ENCODE peak calls at places on chromosomes 11 and 22, in seven cellular contexts. One of them, this sample, is unnamed.
A peak's percentile ranks its signal among the peaks of the same experiment; 100 is the strongest.

GRCh38 chr11:61695917-61696316 is 15.7 kb downstream of the DAGLA start:
- DNase-seq in left ventricle myocardium inferior: peak; percentile 79
- DNase-seq in cardiac muscle cell: peak; percentile 69
- DNase-seq in MCF 10A: peak; percentile 90
- DNase-seq in T-helper 2 cell treated with Interferon-gamma antibody and Interleukin-4, amounts not matched to agents 5 μg/mL and 100 μg/mL, for 36 hours: peak; percentile 94
- DNase-seq in neuronal stem cell: no peak
- DNase-seq in psoas muscle: peak; percentile 92
- DNase-seq in this sample: peak; percentile 71

GRCh38 chr11:43833657-43834073 is 47.0 kb upstream of the ALKBH3 start:
- DNase-seq in neuronal stem cell: no peak
- DNase-seq in MCF 10A: peak; percentile 53
- DNase-seq in cardiac muscle cell: peak; percentile 75
- DNase-seq in left ventricle myocardium inferior: no peak
- DNase-seq in T-helper 2 cell treated with Interferon-gamma antibody and Interleukin-4, amounts not matched to agents 5 μg/mL and 100 μg/mL, for 36 hours: no peak
- DNase-seq in psoas muscle: no peak
- DNase-seq in this sample: peak; percentile 23

GRCh38 chr11:69335461-69336386 is 41.8 kb downstream of the MYEOV start:
- DNase-seq in neuronal stem cell: no peak
- DNase-seq in left ventricle myocardium inferior: no peak
- DNase-seq in MCF 10A: peak; percentile 50
- DNase-seq in psoas muscle: no peak
- DNase-seq in cardiac muscle cell: no peak
- DNase-seq in T-helper 2 cell treated with Interferon-gamma antibody and Interleukin-4, amounts not matched to agents 5 μg/mL and 100 μg/mL, for 36 hours: no peak
- DNase-seq in this sample: no peak

GRCh38 chr11:122342089-122342749 is 226.2 kb upstream of the BLID start:
- DNase-seq in psoas muscle: no peak
- DNase-seq in MCF 10A: peak; percentile 47
- DNase-seq in left ventricle myocardium inferior: no peak
- DNase-seq in neuronal stem cell: no peak
- DNase-seq in cardiac muscle cell: no peak
- DNase-seq in T-helper 2 cell treated with Interferon-gamma antibody and Interleukin-4, amounts not matched to agents 5 μg/mL and 100 μg/mL, for 36 hours: no peak
- DNase-seq in this sample: no peak

GRCh38 chr11:118606157-118606843 is 1.1 kb upstream of the PHLDB1 start:
- DNase-seq in psoas muscle: no peak
- DNase-seq in MCF 10A: no peak
- DNase-seq in neuronal stem cell: no peak
- DNase-seq in T-helper 2 cell treated with Interferon-gamma antibody and Interleukin-4, amounts not matched to agents 5 μg/mL and 100 μg/mL, for 36 hours: no peak
- DNase-seq in cardiac muscle cell: peak; percentile 40
- DNase-seq in left ventricle myocardium inferior: peak; percentile 53
- DNase-seq in this sample: no peak

GRCh38 chr11:78022397-78023396 is at the start of gene KCTD14:
- DNase-seq in MCF 10A: peak; percentile 35
- DNase-seq in T-helper 2 cell treated with Interferon-gamma antibody and Interleukin-4, amounts not matched to agents 5 μg/mL and 100 μg/mL, for 36 hours: no peak
- DNase-seq in left ventricle myocardium inferior: no peak
- DNase-seq in neuronal stem cell: no peak
- DNase-seq in cardiac muscle cell: peak; percentile 35
- DNase-seq in psoas muscle: no peak
- DNase-seq in this sample: no peak

GRCh38 chr22:25362215-25362882 is 142.9 kb downstream of the CRYBB2 start:
- DNase-seq in T-helper 2 cell treated with Interferon-gamma antibody and Interleukin-4, amounts not matched to agents 5 μg/mL and 100 μg/mL, for 36 hours: peak; percentile 59
- DNase-seq in MCF 10A: peak; percentile 56
- DNase-seq in psoas muscle: peak; percentile 79
- DNase-seq in left ventricle myocardium inferior: peak; percentile 58
- DNase-seq in cardiac muscle cell: peak; percentile 54
- DNase-seq in neuronal stem cell: peak; percentile 67
- DNase-seq in this sample: no peak

GRCh38 chr11:75813622-75814039 is 1.4 kb upstream of the UVRAG start:
- DNase-seq in neuronal stem cell: no peak
- DNase-seq in MCF 10A: peak; percentile 40
- DNase-seq in cardiac muscle cell: no peak
- DNase-seq in left ventricle myocardium inferior: no peak
- DNase-seq in psoas muscle: no peak
- DNase-seq in T-helper 2 cell treated with Interferon-gamma antibody and Interleukin-4, amounts not matched to agents 5 μg/mL and 100 μg/mL, for 36 hours: no peak
- DNase-seq in this sample: peak; percentile 23

GRCh38 chr11:32414925-32415324 is 20.4 kb downstream of the WT1 start:
- DNase-seq in MCF 10A: no peak
- DNase-seq in left ventricle myocardium inferior: no peak
- DNase-seq in neuronal stem cell: no peak
- DNase-seq in T-helper 2 cell treated with Interferon-gamma antibody and Interleukin-4, amounts not matched to agents 5 μg/mL and 100 μg/mL, for 36 hours: no peak
- DNase-seq in psoas muscle: no peak
- DNase-seq in cardiac muscle cell: peak; percentile 67
- DNase-seq in this sample: no peak

GRCh38 chr11:64401775-64402174 is 42.8 kb downstream of the RPS6KA4 start:
- DNase-seq in MCF 10A: no peak
- DNase-seq in left ventricle myocardium inferior: no peak
- DNase-seq in cardiac muscle cell: no peak
- DNase-seq in neuronal stem cell: no peak
- DNase-seq in psoas muscle: no peak
- DNase-seq in T-helper 2 cell treated with Interferon-gamma antibody and Interleukin-4, amounts not matched to agents 5 μg/mL and 100 μg/mL, for 36 hours: no peak
- DNase-seq in this sample: no peak

GRCh38 chr11:113372317-113372716 is 15.3 kb upstream of the ANKK1 start:
- DNase-seq in neuronal stem cell: no peak
- DNase-seq in T-helper 2 cell treated with Interferon-gamma antibody and Interleukin-4, amounts not matched to agents 5 μg/mL and 100 μg/mL, for 36 hours: no peak
- DNase-seq in cardiac muscle cell: peak; percentile 27
- DNase-seq in psoas muscle: no peak
- DNase-seq in left ventricle myocardium inferior: no peak
- DNase-seq in MCF 10A: no peak
- DNase-seq in this sample: no peak

GRCh38 chr11:130315354-130315970 is 745 bp upstream of the ZBTB44 start:
- DNase-seq in MCF 10A: no peak
- DNase-seq in cardiac muscle cell: peak; percentile 10
- DNase-seq in left ventricle myocardium inferior: peak; percentile 18
- DNase-seq in neuronal stem cell: no peak
- DNase-seq in T-helper 2 cell treated with Interferon-gamma antibody and Interleukin-4, amounts not matched to agents 5 μg/mL and 100 μg/mL, for 36 hours: peak; percentile 61
- DNase-seq in psoas muscle: peak; percentile 57
- DNase-seq in this sample: no peak

GRCh38 chr22:29916007-29916544 is 33.1 kb downstream of the MTMR3 start:
- DNase-seq in neuronal stem cell: no peak
- DNase-seq in cardiac muscle cell: no peak
- DNase-seq in psoas muscle: no peak
- DNase-seq in MCF 10A: no peak
- DNase-seq in T-helper 2 cell treated with Interferon-gamma antibody and Interleukin-4, amounts not matched to agents 5 μg/mL and 100 μg/mL, for 36 hours: no peak
- DNase-seq in left ventricle myocardium inferior: no peak
- DNase-seq in this sample: no peak

GRCh38 chr11:93729129-93729616 is 12.1 kb downstream of the TAF1D start:
- DNase-seq in neuronal stem cell: no peak
- DNase-seq in MCF 10A: no peak
- DNase-seq in psoas muscle: no peak
- DNase-seq in cardiac muscle cell: no peak
- DNase-seq in left ventricle myocardium inferior: no peak
- DNase-seq in T-helper 2 cell treated with Interferon-gamma antibody and Interleukin-4, amounts not matched to agents 5 μg/mL and 100 μg/mL, for 36 hours: no peak
- DNase-seq in this sample: no peak

GRCh38 chr11:75346912-75347647 is 4.4 kb downstream of the ARRB1 start:
- DNase-seq in neuronal stem cell: no peak
- DNase-seq in psoas muscle: peak; percentile 75
- DNase-seq in cardiac muscle cell: peak; percentile 84
- DNase-seq in T-helper 2 cell treated with Interferon-gamma antibody and Interleukin-4, amounts not matched to agents 5 μg/mL and 100 μg/mL, for 36 hours: no peak
- DNase-seq in left ventricle myocardium inferior: peak; percentile 51
- DNase-seq in MCF 10A: no peak
- DNase-seq in this sample: peak; percentile 44

GRCh38 chr11:57294225-57295131 is 30.3 kb downstream of the TNKS1BP1 start:
- DNase-seq in T-helper 2 cell treated with Interferon-gamma antibody and Interleukin-4, amounts not matched to agents 5 μg/mL and 100 μg/mL, for 36 hours: no peak
- DNase-seq in left ventricle myocardium inferior: no peak
- DNase-seq in neuronal stem cell: no peak
- DNase-seq in psoas muscle: no peak
- DNase-seq in MCF 10A: peak; percentile 82
- DNase-seq in cardiac muscle cell: peak; percentile 64
- DNase-seq in this sample: peak; percentile 83

GRCh38 chr22:23274146-23274526 is 93.8 kb downstream of the BCR start:
- DNase-seq in left ventricle myocardium inferior: no peak
- DNase-seq in T-helper 2 cell treated with Interferon-gamma antibody and Interleukin-4, amounts not matched to agents 5 μg/mL and 100 μg/mL, for 36 hours: no peak
- DNase-seq in psoas muscle: no peak
- DNase-seq in cardiac muscle cell: no peak
- DNase-seq in neuronal stem cell: no peak
- DNase-seq in MCF 10A: no peak
- DNase-seq in this sample: no peak